ENCODE peak calls at places on chromosomes 11 and 22, in eight cellular contexts. G, S, U, I, E, V, H and P are unnamed samples.

GRCh38 chr22:45579306-45579705 is 76.6 kb downstream of the FBLN1 start:
- DNase-seq in E (no peak), H (peak), G (no peak), I (no peak), S (no peak), V (no peak), U (no peak), P (no peak)

GRCh38 chr22:37176464-37177061 is 11.5 kb downstream of the C1QTNF6 start:
- DNase-seq in S (peak), V (peak), U (no peak), G (no peak), H (peak), I (no peak), E (peak), P (no peak)

GRCh38 chr11:60870276-60870675 is 2.9 kb downstream of the ZP1 start:
- DNase-seq in I (no peak), E (no peak), V (no peak), H (peak), S (no peak), U (peak), G (no peak), P (no peak)

GRCh38 chr22:40105755-40106154 is 72.0 kb upstream of the TNRC6B start:
- DNase-seq in E (no peak), I (no peak), U (no peak), G (no peak), V (no peak), S (no peak), H (no peak), P (no peak)

GRCh38 chr11:76086713-76087635 is 119.3 kb downstream of the WNT11 start:
- DNase-seq in E (peak), S (no peak), H (no peak), G (no peak), U (no peak), V (no peak), I (no peak), P (no peak)

GRCh38 chr22:39936523-39937145 is 23.6 kb upstream of the TMA7B start:
- DNase-seq in E (no peak), I (no peak), H (no peak), U (no peak), V (no peak), S (no peak), G (no peak), P (no peak)

GRCh38 chr11:126181939-126182730 is 29.3 kb downstream of the RPUSD4 start:
- DNase-seq in E (no peak), G (no peak), V (no peak), S (no peak), U (no peak), H (peak), I (no peak), P (no peak)

GRCh38 chr22:35219012-35219411 is 38.3 kb upstream of the HMGXB4 start:
- DNase-seq in H (no peak), I (peak), U (no peak), V (no peak), S (no peak), E (peak), G (no peak), P (no peak)

GRCh38 chr11:48012051-48012391 is 31.7 kb downstream of the PTPRJ start:
- DNase-seq in U (no peak), E (no peak), S (no peak), G (peak), V (no peak), I (no peak), H (no peak), P (no peak)

GRCh38 chr11:66579017-66579606 is 10.7 kb upstream of the CTSF start:
- DNase-seq in S (peak), I (peak), H (peak), E (peak), U (peak), V (peak), G (peak), P (peak)

GRCh38 chr11:95067828-95068244 is 1.1 kb downstream of the SRSF8 start:
- DNase-seq in V (no peak), I (no peak), H (peak), S (peak), U (no peak), E (no peak), G (no peak), P (no peak)

GRCh38 chr11:29159552-29160465 is 857.0 kb downstream of the KCNA4 start:
- DNase-seq in I (peak), S (no peak), V (peak), H (no peak), U (peak), E (peak), G (no peak), P (peak)

GRCh38 chr11:83241291-83241946 is 44.7 kb downstream of the CCDC90B start:
- DNase-seq in H (no peak), U (peak), I (peak), V (peak), S (no peak), G (no peak), E (peak), P (peak)

GRCh38 chr11:123690490-123690889 is 36.1 kb upstream of the SCN3B start:
- DNase-seq in U (no peak), G (no peak), V (no peak), E (peak), I (peak), H (no peak), S (no peak), P (no peak)

GRCh38 chr11:96002754-96003290 is 78.9 kb upstream of the MTMR2 start:
- DNase-seq in V (no peak), S (no peak), U (no peak), I (no peak), G (no peak), H (no peak), E (no peak), P (no peak)

GRCh38 chr11:8330416-8330815 is 66.7 kb upstream of the LMO1 start:
- DNase-seq in H (no peak), U (no peak), V (no peak), S (no peak), E (no peak), G (no peak), I (no peak), P (no peak)

GRCh38 chr11:38131535-38131934 is 1533.5 kb upstream of the RAG2 start:
- DNase-seq in G (no peak), S (no peak), H (no peak), E (no peak), I (no peak), V (no peak), U (no peak), P (no peak)

GRCh38 chr11:74926304-74927030 is 22.4 kb downstream of the XRRA1 start:
- DNase-seq in I (no peak), V (no peak), G (no peak), S (no peak), E (peak), H (no peak), U (no peak), P (no peak)

GRCh38 chr22:36398602-36399472 is 11.1 kb upstream of the MYH9 start:
- DNase-seq in H (no peak), I (peak), U (no peak), E (peak), V (no peak), G (no peak), S (no peak), P (no peak)

GRCh38 chr11:1888811-1889526 is 2.7 kb downstream of the PRR33 start:
- DNase-seq in U (no peak), G (peak), I (no peak), H (peak), V (no peak), S (no peak), E (no peak), P (no peak)

GRCh38 chr11:14905104-14906033 is 13.3 kb upstream of the CYP2R1 start:
- DNase-seq in V (no peak), E (peak), I (no peak), H (peak), U (peak), S (peak), G (peak), P (no peak)

GRCh38 chr11:114354076-114354475 is 46.2 kb downstream of the C11orf71 start:
- DNase-seq in I (peak), S (no peak), V (peak), E (peak), U (no peak), G (no peak), H (no peak), P (no peak)

GRCh38 chr11:18749681-18750319 is 23.8 kb upstream of the IGSF22 start:
- DNase-seq in S (no peak), V (peak), G (no peak), U (no peak), E (peak), H (no peak), I (peak), P (no peak)

GRCh38 chr22:46224044-46224746 is 25.9 kb downstream of the CDPF1 start:
- DNase-seq in V (no peak), S (peak), G (no peak), H (no peak), U (no peak), E (no peak), I (no peak), P (no peak)

GRCh38 chr11:47645500-47645899 is 3.1 kb upstream of the MTCH2 start:
- DNase-seq in S (no peak), I (no peak), E (no peak), V (no peak), H (no peak), U (no peak), G (no peak), P (no peak)

DNA sequence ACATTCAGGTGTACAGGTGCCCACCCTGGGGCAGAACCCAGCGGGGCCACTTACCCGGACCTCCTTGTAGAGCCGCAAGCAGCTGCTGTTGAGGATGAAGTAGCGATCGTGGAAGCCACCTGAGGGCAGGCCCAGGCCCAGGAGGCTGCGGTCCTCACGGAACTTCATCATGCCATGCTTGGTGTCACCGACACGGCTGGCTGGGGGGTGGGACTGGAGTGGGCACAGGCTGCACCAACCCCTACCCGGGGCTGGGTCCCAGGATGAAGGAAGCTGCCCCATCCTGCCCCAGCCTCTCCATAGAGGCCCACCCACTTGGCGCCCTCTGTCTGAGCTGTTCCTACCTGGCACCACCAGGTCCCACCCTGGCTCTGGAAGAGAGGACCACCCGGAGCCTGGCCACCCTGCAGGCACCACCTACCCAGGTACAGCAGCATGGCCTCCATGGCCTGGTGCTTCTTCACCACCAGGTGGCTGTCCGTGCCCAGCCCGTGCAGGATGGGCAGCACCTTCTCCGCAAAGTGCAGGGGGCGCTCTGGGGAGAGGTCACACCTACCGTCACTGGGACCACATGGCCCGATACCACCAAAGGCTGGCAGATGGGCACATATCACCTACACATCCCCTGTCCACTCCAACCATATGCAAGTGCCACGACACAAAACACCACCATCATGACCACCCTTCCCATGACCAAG is 19.2 kb upstream of the PDE2A start:
- DNase-seq in E (no peak), S (no peak), U (no peak), G (no peak), I (no peak), V (no peak), H (no peak), P (no peak)
- TF ChIP-seq CTCF in E (no peak), S (no peak), U (no peak), G (no peak), I (no peak), V (no peak), H (no peak), P (peak)

GRCh38 chr11:105458071-105458470 is 151.8 kb upstream of the GRIA4 start:
- DNase-seq in V (no peak), I (no peak), S (no peak), G (no peak), E (no peak), U (no peak), H (no peak), P (no peak)

DNA sequence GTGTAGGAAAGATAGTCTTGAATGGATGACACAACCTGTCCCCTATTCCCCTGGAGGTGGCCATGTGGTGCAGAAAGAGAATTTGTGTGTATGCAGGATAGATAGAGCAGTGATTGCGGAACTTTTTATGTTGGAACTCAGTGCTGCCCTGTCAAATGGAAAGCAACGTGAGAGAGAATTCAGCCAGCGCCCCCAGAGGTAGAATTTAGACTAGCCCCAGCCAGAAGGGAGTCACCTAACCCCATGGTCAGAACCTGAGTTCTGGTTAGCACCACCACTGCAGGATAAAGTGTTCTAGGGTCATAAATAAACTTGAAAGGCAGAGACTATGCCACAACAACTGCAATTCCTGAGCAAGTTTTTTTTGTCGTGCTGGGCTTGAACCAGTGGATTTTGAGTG is 152.9 kb upstream of the GRIA4 start:
- DNase-seq in V (no peak), I (no peak), S (no peak), E (no peak), G (no peak), U (no peak), H (no peak), P (no peak)
- TF ChIP-seq CTCF in V (no peak), I (no peak), S (no peak), E (no peak), G (no peak), U (peak), H (no peak), P (no peak)

GRCh38 chr11:117096140-117096972 is 1.9 kb downstream of the SIK3 start:
- DNase-seq in I (no peak), U (peak), G (peak), V (no peak), E (no peak), H (no peak), S (peak), P (peak)
- TF ChIP-seq CTCF in I (no peak), U (peak), G (no peak), V (no peak), E (peak), H (no peak), S (no peak), P (no peak)

GRCh38 chr11:116950210-116950609 is 112.8 kb upstream of the APOA1 start:
- DNase-seq in S (no peak), E (no peak), U (no peak), V (no peak), H (no peak), I (no peak), G (no peak), P (no peak)
- TF ChIP-seq CTCF in S (no peak), E (no peak), U (no peak), V (no peak), H (no peak), I (no peak), G (no peak), P (no peak)

DNA sequence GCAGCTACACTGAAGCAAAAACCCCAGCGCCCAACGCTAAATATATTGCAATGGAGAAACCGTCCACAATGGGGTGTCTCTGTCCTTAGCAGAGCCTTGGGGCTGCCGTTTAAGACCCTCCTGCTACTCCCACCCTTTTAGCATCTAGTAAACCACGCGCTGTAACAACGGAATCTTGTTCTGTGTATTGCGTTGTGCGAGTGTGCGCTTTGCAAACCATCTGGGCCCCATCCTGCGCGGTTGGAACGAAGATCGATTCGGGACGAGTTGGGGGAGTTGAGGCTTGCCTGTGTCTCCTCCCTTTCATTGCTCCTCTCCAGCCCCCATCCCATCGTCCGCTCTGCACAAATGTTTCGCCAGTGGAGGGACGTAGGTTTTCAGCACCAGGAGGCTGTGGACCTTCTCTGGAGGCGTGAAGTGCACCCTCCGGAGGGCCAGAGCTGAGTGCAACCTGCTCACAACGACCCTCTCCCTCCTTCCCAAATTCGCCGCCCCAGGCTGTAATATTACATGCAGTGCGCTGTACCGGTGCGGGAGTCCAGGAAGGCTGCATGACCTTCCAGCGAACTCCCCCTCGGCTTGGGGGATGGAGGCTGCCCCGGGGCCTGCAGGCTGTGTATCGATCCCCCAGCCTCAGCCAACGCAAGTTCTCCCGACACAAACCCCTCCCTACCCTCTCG is 1.6 kb upstream of the KMT2A start:
- DNase-seq in G (peak), U (peak), S (peak), V (no peak), H (peak), E (peak), I (peak), P (peak)
- TF ChIP-seq CTCF in G (no peak), U (peak), S (no peak), V (no peak), H (no peak), E (no peak), I (no peak), P (no peak)

DNA sequence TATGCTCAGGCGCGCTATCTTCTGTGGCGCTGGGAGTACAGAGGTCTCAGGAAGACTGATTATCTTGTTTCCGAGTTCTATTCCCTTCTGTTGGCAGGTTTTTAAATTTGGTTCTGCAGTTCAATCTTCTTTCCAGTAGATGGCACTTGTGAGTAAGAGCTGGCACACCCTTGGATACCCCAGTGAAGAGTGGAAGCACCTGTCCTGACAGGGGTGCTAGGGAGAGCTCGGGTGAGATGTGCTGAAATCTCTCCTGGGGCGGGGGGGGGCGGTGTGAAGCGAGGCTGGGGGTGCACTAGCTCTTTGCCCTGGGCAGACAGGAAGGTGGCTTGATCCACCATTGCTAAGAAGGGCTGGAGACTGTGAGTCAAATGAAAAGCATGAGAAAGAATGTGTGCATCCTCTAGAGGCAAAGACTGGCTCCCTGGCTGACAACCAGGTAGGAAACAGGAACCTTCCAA is 679.9 kb upstream of the CCDC179 start:
- DNase-seq in H (no peak), V (peak), G (no peak), U (peak), E (peak), S (no peak), I (peak), P (peak)
- TF ChIP-seq CTCF in H (peak), V (peak), G (no peak), U (peak), E (peak), S (peak), I (peak), P (peak)

GRCh38 chr22:31153357-31153756 is 6.6 kb upstream of the RNF185 start:
- DNase-seq in I (no peak), U (no peak), E (no peak), S (no peak), H (no peak), G (no peak), V (no peak), P (no peak)

GRCh38 chr22:31148953-31149627 is 8.8 kb upstream of the PLA2G3 start:
- DNase-seq in S (no peak), I (peak), H (no peak), G (no peak), U (peak), V (peak), E (peak), P (peak)

GRCh38 chr22:31151872-31152271 is 8.1 kb upstream of the RNF185 start:
- DNase-seq in U (no peak), S (no peak), H (no peak), E (no peak), V (no peak), I (no peak), G (no peak), P (no peak)

GRCh38 chr22:31148516-31148915 is 8.2 kb upstream of the PLA2G3 start:
- DNase-seq in G (no peak), V (no peak), S (no peak), E (peak), U (no peak), H (no peak), I (no peak), P (no peak)

GRCh38 chr22:31150615-31151014 is 9.4 kb upstream of the RNF185 start:
- DNase-seq in E (no peak), S (no peak), U (no peak), H (no peak), I (no peak), V (no peak), G (no peak), P (no peak)
- TF ChIP-seq CTCF in E (peak), S (peak), U (peak), H (no peak), I (no peak), V (peak), G (no peak), P (peak)

GRCh38 chr11:58068640-58069039 is 37.9 kb downstream of the OR6Q1 start:
- DNase-seq in V (no peak), G (no peak), I (no peak), E (no peak), H (no peak), U (no peak), S (no peak), P (no peak)
- TF ChIP-seq CTCF in V (no peak), G (no peak), I (no peak), E (no peak), H (no peak), U (peak), S (no peak), P (no peak)

GRCh38 chr11:70304208-70304603 is 33.7 kb downstream of the PPFIA1 start:
- DNase-seq in S (no peak), V (no peak), I (no peak), G (no peak), H (no peak), E (no peak), U (no peak), P (no peak)

GRCh38 chr11:70303070-70303469 is 32.6 kb downstream of the PPFIA1 start:
- DNase-seq in G (no peak), E (peak), H (peak), V (peak), I (no peak), U (no peak), S (no peak), P (no peak)

GRCh38 chr11:70305501-70305900 is 35.0 kb downstream of the PPFIA1 start:
- DNase-seq in V (no peak), U (no peak), S (no peak), I (no peak), G (no peak), H (no peak), E (no peak), P (no peak)

GRCh38 chr11:70307176-70307575 is 36.7 kb downstream of the PPFIA1 start:
- DNase-seq in E (peak), G (no peak), V (no peak), U (no peak), H (no peak), I (no peak), S (no peak), P (no peak)

GRCh38 chr11:70306586-70307033 is 36.1 kb downstream of the PPFIA1 start:
- DNase-seq in I (no peak), E (no peak), H (no peak), S (no peak), V (no peak), U (no peak), G (no peak), P (no peak)
- TF ChIP-seq CTCF in I (no peak), E (no peak), H (no peak), S (no peak), V (no peak), U (no peak), G (no peak), P (no peak)

GRCh38 chr11:122264121-122264520 is 148.1 kb upstream of the BLID start:
- DNase-seq in V (no peak), E (no peak), U (no peak), H (no peak), G (no peak), I (no peak), S (no peak), P (no peak)

GRCh38 chr11:122258446-122258994 is 142.5 kb upstream of the BLID start:
- DNase-seq in E (peak), S (no peak), I (no peak), H (no peak), V (no peak), G (no peak), U (no peak), P (no peak)

GRCh38 chr11:122259149-122259821 is 143.3 kb upstream of the BLID start:
- DNase-seq in S (no peak), V (no peak), H (no peak), U (no peak), I (no peak), G (no peak), E (no peak), P (no peak)

GRCh38 chr11:122261546-122261945 is 145.5 kb upstream of the BLID start:
- DNase-seq in V (no peak), U (no peak), H (no peak), I (no peak), E (no peak), S (no peak), G (no peak), P (no peak)
- TF ChIP-seq CTCF in V (no peak), U (no peak), H (no peak), I (no peak), E (no peak), S (no peak), G (no peak), P (no peak)